ENCODE peak calls at places on chromosomes 12 and 14, in four cellular contexts. A is HCT116, K is PC-9, H is PC-3. Q is an unnamed sample.

GRCh38 chr12:66648336-66648735 is 30.5 kb downstream of the GRIP1 start:
- DNase-seq in A (no peak), K (no peak), H (peak; percentile 84), Q (no peak)

GRCh38 chr14:74642011-74642410 is 30.0 kb upstream of the LTBP2 start:
- DNase-seq in A (no peak), K (no peak), H (no peak), Q (no peak)

GRCh38 chr14:26863736-26864135 is 265.9 kb upstream of the NOVA1 start:
- DNase-seq in A (no peak), K (no peak), H (peak; percentile 60), Q (no peak)

GRCh38 chr12:58819945-58820344 is 100.4 kb downstream of the LRIG3 start:
- DNase-seq in A (no peak), K (no peak), H (no peak), Q (no peak)

GRCh38 chr12:123488539-123489230 is 30.7 kb downstream of the SNRNP35 start:
- DNase-seq in A (no peak), K (no peak), H (no peak), Q (no peak)

GRCh38 chr12:60197589-60197988 is 601.8 kb downstream of the SLC16A7 start:
- DNase-seq in A (no peak), K (no peak), H (peak; percentile 66), Q (no peak)

GRCh38 chr12:100555722-100556121 is 17.8 kb upstream of the GAS2L3 start:
- DNase-seq in A (no peak), K (no peak), H (no peak), Q (no peak)

GRCh38 chr12:38695057-38695456 is 210.3 kb downstream of the CPNE8 start:
- DNase-seq in A (no peak), K (no peak), H (no peak), Q (no peak)

GRCh38 chr12:47817272-47818006 is 2.3 kb downstream of the HDAC7 start:
- DNase-seq in A (no peak), K (no peak), H (no peak), Q (peak; percentile 31)

GRCh38 chr12:127729381-127729780 is 537.6 kb upstream of the TMEM132C start:
- DNase-seq in A (no peak), K (no peak), H (peak; percentile 41), Q (no peak)

GRCh38 chr12:131222271-131223139 is 268.8 kb downstream of the ADGRD1 start:
- DNase-seq in A (no peak), K (no peak), H (no peak), Q (no peak)

GRCh38 chr14:50726372-50727107 is 58.4 kb upstream of the SAV1 start:
- DNase-seq in A (no peak), K (no peak), H (peak; percentile 77), Q (no peak)

GRCh38 chr12:76560083-76560491 is 516 bp upstream of the OSBPL8 start:
- DNase-seq in A (no peak), K (no peak), H (no peak), Q (no peak)

GRCh38 chr14:80212025-80212402 is 710 bp upstream of the DIO2 start:
- DNase-seq in A (no peak), K (no peak), H (no peak), Q (no peak)

GRCh38 chr12:26895672-26896071 is 42.1 kb downstream of the INTS13 start:
- DNase-seq in A (no peak), K (no peak), H (no peak), Q (no peak)

GRCh38 chr14:57139173-57139572 is 129.5 kb downstream of the EXOC5 start:
- DNase-seq in A (no peak), K (no peak), H (no peak), Q (no peak)

GRCh38 chr12:98126637-98127335 is 388.6 kb upstream of the TMPO start:
- DNase-seq in A (no peak), K (no peak), H (no peak), Q (no peak)

GRCh38 chr12:3405821-3406220 is 85.2 kb upstream of the PRMT8 start:
- DNase-seq in A (no peak), K (no peak), H (no peak), Q (peak; percentile 8)

GRCh38 chr12:93135286-93136239 is 206.5 kb upstream of the EEA1 start:
- DNase-seq in A (no peak), K (peak; percentile 88), H (peak; percentile 90), Q (no peak)

GRCh38 chr14:106879241-106879640 is 1352.9 kb downstream of the TMEM121 start:
- DNase-seq in A (peak; percentile 10), K (no peak), H (peak; percentile 35), Q (peak; percentile 84)

GRCh38 chr12:50006754-50007442 is 18.4 kb downstream of the RACGAP1 start:
- DNase-seq in A (no peak), K (no peak), H (peak; percentile 38), Q (peak; percentile 77)

GRCh38 chr12:53145383-53145782 is 35.1 kb upstream of the ZNF740 start:
- DNase-seq in A (no peak), K (no peak), H (no peak), Q (no peak)

GRCh38 chr12:124916370-124917134 is 2.1 kb upstream of the UBC start:
- DNase-seq in A (peak; percentile 90), K (peak; percentile 93), H (peak; percentile 99), Q (peak; percentile 68)

GRCh38 chr14:94923771-94924170 is 153.9 kb upstream of the GSC start:
- DNase-seq in A (no peak), K (no peak), H (no peak), Q (no peak)

GRCh38 chr12:46386360-46386867 is 13.8 kb upstream of the SLC38A2 start:
- DNase-seq in A (no peak), K (peak; percentile 98), H (peak; percentile 96), Q (no peak)

GRCh38 chr12:31897791-31898503 is 61.3 kb upstream of the RESF1 start:
- DNase-seq in A (peak; percentile 19), K (no peak), H (no peak), Q (peak; percentile 32)

GRCh38 chr14:80977103-80977728 is 21.8 kb downstream of the TSHR start:
- DNase-seq in A (no peak), K (no peak), H (no peak), Q (peak; percentile 57)

GRCh38 chr14:50837271-50837670 is 6.3 kb upstream of the NIN start:
- DNase-seq in A (no peak), K (no peak), H (no peak), Q (no peak)

GRCh38 chr12:30090258-30090657 is 306.5 kb upstream of the TMTC1 start:
- DNase-seq in A (no peak), K (no peak), H (no peak), Q (no peak)

GRCh38 chr12:94458882-94459772 is 540 bp downstream of the CEP83 start:
- DNase-seq in A (peak; percentile 24), K (no peak), H (peak; percentile 16), Q (peak; percentile 32)

GRCh38 chr14:57879516-57879915 is 13.6 kb upstream of the SLC35F4 start:
- DNase-seq in A (no peak), K (no peak), H (no peak), Q (no peak)

GRCh38 chr14:76690502-76691105 is 70.7 kb upstream of the VASH1 start:
- DNase-seq in A (no peak), K (no peak), H (no peak), Q (no peak)

GRCh38 chr12:2118061-2118460 is 65.3 kb downstream of the CACNA1C start:
- DNase-seq in A (no peak), K (no peak), H (no peak), Q (peak; percentile 12)

GRCh38 chr14:66972469-66972868 is 216.8 kb upstream of the GARIN2 start:
- DNase-seq in A (no peak), K (no peak), H (no peak), Q (no peak)

GRCh38 chr12:102847131-102847530 is 69.9 kb downstream of the PAH start:
- DNase-seq in A (no peak), K (no peak), H (no peak), Q (no peak)

GRCh38 chr12:100356646-100357223 is at the start of gene SLC17A8:
- DNase-seq in A (no peak), K (no peak), H (no peak), Q (no peak)

GRCh38 chr12:109810954-109811623 is 22.1 kb downstream of the TRPV4 start:
- DNase-seq in A (no peak), K (no peak), H (no peak), Q (no peak)

DNA sequence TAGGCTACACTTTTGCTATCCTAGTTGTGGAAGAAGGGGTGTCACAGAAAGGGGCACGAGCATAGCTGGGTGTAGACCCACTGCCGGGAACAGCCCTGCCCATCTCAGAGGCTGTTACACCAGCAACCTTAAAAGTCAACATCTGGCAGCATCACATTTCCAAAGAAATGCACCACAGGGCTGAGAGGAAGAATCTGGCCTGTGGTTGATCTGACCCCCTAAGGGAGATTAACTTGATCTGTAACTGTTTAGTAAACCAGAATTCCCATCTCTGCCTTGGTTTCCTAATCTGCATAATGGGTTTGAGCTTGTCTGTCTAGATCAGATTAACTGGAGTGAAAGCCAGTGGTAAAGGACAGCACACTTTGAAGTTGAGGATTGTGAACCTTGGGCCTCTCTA is 1.3 kb downstream of the LRP1-AS start:
- DNase-seq in A (no peak), K (no peak), H (no peak), Q (no peak)
- H3K36me3 ChIP-seq in A (peaks cover 14% of the 10 kb centered on the region), K (no peaks in the 10 kb centered on the region), H (no peaks in the 10 kb centered on the region), Q (no peaks in the 10 kb centered on the region)

DNA sequence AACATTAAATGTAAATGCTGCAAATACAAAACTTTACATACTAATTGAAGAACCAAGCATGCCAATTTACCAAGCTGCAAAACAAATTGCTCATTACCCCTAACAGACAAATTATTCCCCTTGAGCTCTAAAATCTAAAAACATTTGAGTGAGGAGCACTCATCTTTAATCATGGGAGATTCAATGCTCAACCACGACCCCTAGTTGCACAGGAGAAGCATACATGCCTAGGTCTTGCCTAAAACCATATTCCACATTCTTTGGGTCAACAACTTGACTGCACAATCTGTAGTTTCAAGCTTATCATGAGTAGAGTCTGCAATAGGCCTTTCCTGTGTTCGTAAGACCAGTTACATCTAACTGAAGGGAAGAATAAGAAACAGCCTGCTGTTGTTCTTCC is 69.7 kb downstream of the MGAT4C start:
- DNase-seq in A (no peak), K (no peak), H (peak; percentile 34), Q (no peak)
- H2AFZ ChIP-seq in A (no peak overlapping the region), K (no peak overlapping the region), H (no peak overlapping the region), Q (no peak overlapping the region)

DNA sequence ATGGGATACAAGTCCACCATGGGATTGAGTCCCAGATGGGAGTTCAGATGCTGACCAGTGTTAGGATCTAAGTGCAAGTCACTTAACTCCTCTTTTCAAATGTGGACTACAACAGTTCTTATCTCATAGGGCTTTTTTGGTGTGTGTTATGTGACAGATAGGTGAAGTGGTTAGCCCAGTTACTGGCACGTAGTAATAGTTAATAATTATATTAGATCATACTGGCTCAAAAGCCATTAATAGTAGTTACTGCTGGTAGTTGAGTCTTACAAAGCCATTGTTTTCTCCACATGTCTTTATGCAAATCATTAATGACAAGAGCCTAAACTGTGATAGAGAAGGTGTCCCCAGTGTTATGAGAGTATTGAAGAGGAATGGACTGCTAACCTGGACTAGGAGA is 73.2 kb downstream of the RCOR1 start:
- DNase-seq in A (no peak), K (no peak), H (no peak), Q (no peak)
- H3K79me2 ChIP-seq in A (peaks cover 94% of the 10 kb centered on the region), K (peaks cover 95% of the 10 kb centered on the region), H (peaks cover 97% of the 10 kb centered on the region), Q (peaks cover 21% of the 10 kb centered on the region)

DNA sequence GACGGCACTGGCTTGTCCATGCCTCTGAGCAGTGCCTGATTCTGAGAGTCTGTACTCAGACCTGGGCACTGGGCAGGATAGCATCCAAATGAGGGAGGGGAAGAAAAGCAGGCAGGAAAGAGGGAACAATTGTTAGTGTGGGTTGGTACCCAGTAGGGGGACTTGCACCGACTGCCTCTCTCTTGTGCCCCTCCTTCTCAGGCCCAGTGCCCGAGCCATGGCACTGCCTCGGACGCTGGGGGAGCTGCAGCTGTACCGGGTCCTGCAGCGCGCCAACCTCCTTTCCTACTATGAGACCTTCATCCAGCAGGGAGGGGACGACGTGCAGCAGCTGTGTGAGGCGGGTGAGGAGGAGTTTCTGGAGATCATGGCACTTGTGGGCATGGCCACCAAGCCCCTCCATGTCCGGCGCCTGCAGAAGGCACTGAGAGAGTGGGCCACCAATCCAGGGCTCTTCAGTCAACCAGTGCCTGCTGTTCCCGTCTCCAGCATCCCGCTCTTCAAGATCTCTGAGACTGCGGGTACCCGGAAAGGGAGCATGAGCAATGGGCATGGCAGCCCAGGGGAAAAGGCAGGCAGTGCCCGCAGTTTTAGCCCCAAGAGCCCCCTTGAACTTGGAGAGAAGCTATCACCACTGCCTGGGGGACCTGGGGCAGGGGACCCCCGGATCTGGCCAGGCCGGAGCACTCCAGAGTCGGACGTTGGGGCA is 2.2 kb downstream of the NAB2 start:
- DNase-seq in A (no peak), K (no peak), H (no peak), Q (no peak)
- H3K36me3 ChIP-seq in A (peaks cover 20% of the 10 kb centered on the region), K (no peaks in the 10 kb centered on the region), H (no peaks in the 10 kb centered on the region), Q (peaks cover 33% of the 10 kb centered on the region)